ENCODE peak calls at places on chromosomes 12 and 14, in ten cellular contexts. D is astrocyte; L is AG04450; Z is right atrium auricular region; Q is CD4-positive, CD25-positive, alpha-beta regulatory T cell; M is left lung; W is left ventricle myocardium inferior; E is breast epithelium; P is neuronal stem cell; O is heart right ventricle. T is an unnamed sample.
A peak's percentile ranks its signal among the peaks of the same experiment; 100 is the strongest.

GRCh38 chr14:32697704-32698103 is 241.0 kb upstream of the NPAS3 start:
- DNase-seq in D (peak; percentile 91), L (no peak), Z (no peak), Q (no peak), M (no peak), W (no peak), E (no peak), P (no peak), O (no peak), T (no peak)

GRCh38 chr14:25909361-25909760 is 688.5 kb downstream of the NOVA1 start:
- DNase-seq in D (no peak), L (no peak), Z (no peak), Q (no peak), M (no peak), W (no peak), E (no peak), P (no peak), O (no peak), T (no peak)

GRCh38 chr12:100987552-100988277 is 193.1 kb downstream of the ANO4 start:
- DNase-seq in D (peak; percentile 66), L (peak; percentile 11), Z (no peak), Q (no peak), M (no peak), W (no peak), E (no peak), P (peak; percentile 31), O (no peak), T (no peak)

GRCh38 chr12:57816855-57817151 is 1.7 kb downstream of the AVIL start:
- DNase-seq in D (no peak), L (no peak), Z (peak; percentile 79), Q (no peak), M (peak; percentile 61), W (peak; percentile 62), E (no peak), P (no peak), O (peak; percentile 40), T (no peak)

GRCh38 chr12:100752841-100753240 is 41.7 kb upstream of the ANO4 start:
- DNase-seq in D (peak; percentile 18), L (no peak), Z (no peak), Q (no peak), M (no peak), W (no peak), E (no peak), P (no peak), O (no peak), T (no peak)

GRCh38 chr12:78568326-78569020 is 296.1 kb upstream of the SYT1 start:
- DNase-seq in D (peak; percentile 80), L (peak; percentile 2), Z (no peak), Q (no peak), M (no peak), W (no peak), E (no peak), P (peak; percentile 38), O (no peak), T (no peak)

GRCh38 chr14:52738409-52738808 is 8.4 kb downstream of the STYX start:
- DNase-seq in D (no peak), L (no peak), Z (no peak), Q (no peak), M (no peak), W (no peak), E (no peak), P (no peak), O (no peak), T (no peak)

GRCh38 chr12:69610729-69611128 is at the start of gene LRRC10:
- DNase-seq in D (no peak), L (no peak), Z (no peak), Q (no peak), M (no peak), W (peak; percentile 56), E (no peak), P (no peak), O (peak; percentile 50), T (no peak)

DNA sequence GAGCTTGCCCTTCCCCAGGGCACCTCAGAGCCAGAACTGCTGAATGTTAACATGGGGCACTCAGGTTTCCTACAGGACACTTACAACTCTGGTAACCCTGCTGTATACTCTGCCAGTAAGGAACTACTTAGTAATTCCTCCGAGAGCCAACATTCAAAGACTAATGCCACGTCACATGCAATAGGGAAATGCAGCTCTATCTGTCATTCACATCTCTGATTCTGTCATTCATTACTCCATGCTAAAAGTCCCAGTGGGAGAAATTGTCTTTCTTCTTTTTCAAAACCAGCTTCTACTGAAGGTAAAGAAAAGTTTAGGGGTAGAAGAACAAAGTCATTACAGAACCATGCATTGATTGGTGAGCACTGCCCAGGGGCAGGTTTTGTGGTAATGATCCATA is 189.2 kb downstream of the DAD1 start:
- DNase-seq in D (no peak), L (no peak), Z (no peak), Q (no peak), M (no peak), W (no peak), E (no peak), P (no peak), O (no peak), T (no peak)
- H3K27me3 ChIP-seq in D (no peaks in the 10 kb centered on the region), L (peaks cover 17% of the 10 kb centered on the region), Z (no peaks in the 10 kb centered on the region), Q (no peaks in the 10 kb centered on the region), M (no peaks in the 10 kb centered on the region), W (no peaks in the 10 kb centered on the region), E (no peaks in the 10 kb centered on the region), P (no peaks in the 10 kb centered on the region), O (no peaks in the 10 kb centered on the region), T (no peaks in the 10 kb centered on the region)

GRCh38 chr12:50951112-50951511 is 1.2 kb upstream of the HIGD1C start:
- DNase-seq in D (no peak), L (no peak), Z (no peak), Q (no peak), M (no peak), W (no peak), E (no peak), P (no peak), O (no peak), T (no peak)
- H3K27ac ChIP-seq in D (no peak overlapping the region), L (no peak overlapping the region), Z (no peak overlapping the region), Q (no peak overlapping the region), M (peak overlapping the region; percentile 18), W (no peak overlapping the region), E (no peak overlapping the region), P (no peak overlapping the region), O (no peak overlapping the region), T (no peak overlapping the region)

DNA sequence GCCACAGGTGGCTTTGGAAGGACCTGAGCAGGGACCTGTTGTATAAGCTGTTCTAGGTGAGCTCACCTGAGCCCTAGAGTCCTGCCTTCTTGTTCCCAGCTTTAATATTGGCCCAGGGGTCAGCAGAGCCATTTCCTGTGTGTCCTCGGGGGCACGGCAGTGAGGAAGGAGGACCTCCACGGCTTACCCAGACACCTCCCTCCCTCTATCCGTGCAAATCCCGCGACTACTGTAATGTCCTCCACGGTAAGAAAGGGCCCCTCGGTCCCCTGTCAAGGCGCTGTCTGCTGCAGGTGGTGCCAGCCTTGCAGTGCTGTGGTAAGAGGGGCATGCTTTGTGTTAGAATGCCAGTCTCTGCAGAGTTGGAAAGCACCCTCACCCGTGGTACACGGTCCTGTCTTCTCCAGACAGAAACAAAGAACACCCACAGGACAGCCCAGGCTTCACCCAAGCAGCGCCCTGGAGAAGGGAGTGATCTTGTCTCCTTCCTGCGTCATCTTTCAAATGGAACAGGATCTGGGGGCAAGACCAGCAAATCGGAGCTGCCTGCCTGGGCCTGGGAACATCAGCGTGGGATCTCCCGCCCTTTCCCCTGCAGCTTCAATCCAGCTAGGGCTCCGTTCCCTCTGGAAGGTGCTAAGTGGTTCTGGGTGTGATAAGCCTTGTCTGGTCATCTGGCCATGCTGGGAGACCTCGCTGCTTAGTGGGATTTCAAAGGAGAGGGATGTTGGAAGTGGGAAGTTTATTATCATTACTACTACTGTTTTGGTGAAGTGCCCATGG is 20.2 kb upstream of the FZD10 start:
- DNase-seq in D (no peak), L (no peak), Z (no peak), Q (no peak), M (no peak), W (no peak), E (no peak), P (no peak), O (no peak), T (no peak)
- H3K27me3 ChIP-seq in D (no peaks in the 10 kb centered on the region), L (no peaks in the 10 kb centered on the region), Z (no peaks in the 10 kb centered on the region), Q (no peaks in the 10 kb centered on the region), M (peaks cover 20% of the 10 kb centered on the region), W (peaks cover 84% of the 10 kb centered on the region), E (no peaks in the 10 kb centered on the region), P (peaks cover 31% of the 10 kb centered on the region), O (peaks cover 51% of the 10 kb centered on the region), T (no peaks in the 10 kb centered on the region)

GRCh38 chr14:68960123-68960522 is 19.0 kb downstream of the ACTN1 start:
- DNase-seq in D (no peak), L (no peak), Z (no peak), Q (no peak), M (no peak), W (no peak), E (no peak), P (no peak), O (no peak), T (no peak)
- H3K27ac ChIP-seq in D (no peak overlapping the region), L (no peak overlapping the region), Z (no peak overlapping the region), Q (no peak overlapping the region), M (peak overlapping the region; percentile 73), W (no peak overlapping the region), E (peak overlapping the region; percentile 72), P (no peak overlapping the region), O (peak overlapping the region; percentile 81), T (no peak overlapping the region)

GRCh38 chr12:9948606-9949286 is 16.6 kb upstream of the CLEC2A start:
- DNase-seq in D (no peak), L (no peak), Z (no peak), Q (peak; percentile 23), M (no peak), W (no peak), E (no peak), P (no peak), O (no peak), T (no peak)
- H3K27me3 ChIP-seq in D (no peaks in the 10 kb centered on the region), L (no peaks in the 10 kb centered on the region), Z (no peaks in the 10 kb centered on the region), Q (no peaks in the 10 kb centered on the region), M (no peaks in the 10 kb centered on the region), W (no peaks in the 10 kb centered on the region), E (no peaks in the 10 kb centered on the region), P (no peaks in the 10 kb centered on the region), O (no peaks in the 10 kb centered on the region), T (no peaks in the 10 kb centered on the region)

DNA sequence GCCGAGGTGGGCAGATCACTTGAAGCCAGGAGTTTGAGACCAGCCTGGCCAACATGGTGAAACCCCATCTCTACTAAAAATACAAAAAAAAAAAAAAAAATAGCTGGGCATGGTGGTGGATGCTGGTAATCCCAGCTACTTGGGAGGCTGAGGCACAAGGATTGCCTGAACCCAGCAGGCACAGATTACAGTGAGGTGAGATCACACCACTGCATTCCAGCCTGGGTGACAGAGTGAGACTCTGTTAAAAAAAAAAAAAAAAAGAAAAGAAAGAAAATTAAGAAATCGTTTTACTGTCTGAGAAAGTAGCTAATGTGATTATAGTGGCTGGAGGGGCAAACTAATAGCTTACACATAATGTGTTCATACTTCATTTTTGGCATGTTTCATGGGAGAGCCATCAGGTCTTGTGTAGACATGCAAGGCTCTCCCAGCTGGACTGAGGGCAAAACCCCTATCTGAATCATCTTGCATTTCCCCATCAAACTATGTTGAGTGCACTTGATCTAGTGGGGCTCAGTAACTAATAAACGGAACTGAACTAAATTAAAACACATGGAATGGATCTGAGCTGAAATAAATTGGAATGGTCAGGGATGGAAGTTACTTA is 16.2 kb downstream of the KIF21A start:
- DNase-seq in D (peak; percentile 53), L (no peak), Z (no peak), Q (no peak), M (no peak), W (no peak), E (no peak), P (no peak), O (no peak), T (no peak)
- H3K27ac ChIP-seq in D (no peak overlapping the region), L (no peak overlapping the region), Z (no peak overlapping the region), Q (no peak overlapping the region), M (no peak overlapping the region), W (no peak overlapping the region), E (no peak overlapping the region), P (no peak overlapping the region), O (no peak overlapping the region), T (no peak overlapping the region)

GRCh38 chr12:132345126-132345525 is 15.7 kb upstream of the GALNT9 start:
- DNase-seq in D (no peak), L (no peak), Z (no peak), Q (no peak), M (no peak), W (no peak), E (no peak), P (no peak), O (no peak), T (no peak)
- H3K27me3 ChIP-seq in D (no peaks in the 10 kb centered on the region), L (no peaks in the 10 kb centered on the region), Z (no peaks in the 10 kb centered on the region), Q (no peaks in the 10 kb centered on the region), M (peaks cover 70% of the 10 kb centered on the region), W (peaks cover 85% of the 10 kb centered on the region), E (no peaks in the 10 kb centered on the region), P (peaks cover 3% of the 10 kb centered on the region), O (peaks cover 36% of the 10 kb centered on the region), T (no peaks in the 10 kb centered on the region)

T was measured in CD4-positive, alpha-beta T cell.